ENCODE peak calls at places on chromosomes 12 and 14, in eight cellular contexts. Z, R, I, T, Y, F, P and E are unnamed samples.
A peak's percentile ranks its signal among the peaks of the same experiment; 100 is the strongest.

GRCh38 chr14:66603945-66604344 is 96.0 kb downstream of the GPHN start:
- DNase-seq in Z (no peak), P (no peak), I (no peak), F (no peak), Y (no peak), T (no peak), R (no peak), E (no peak)

GRCh38 chr12:88753074-88753473 is 172.8 kb upstream of the KITLG start:
- DNase-seq in R (no peak), Z (no peak), Y (no peak), P (no peak), I (no peak), F (peak; percentile 44), T (no peak), E (no peak)

GRCh38 chr14:58151701-58152568 is at the start of gene ARMH4:
- DNase-seq in F (peak; percentile 82), T (peak; percentile 91), P (peak; percentile 77), I (peak; percentile 63), Y (peak; percentile 44), Z (peak; percentile 33), R (peak; percentile 11), E (peak; percentile 88)

GRCh38 chr14:91190853-91191252 is 53.7 kb downstream of the GPR68 start:
- DNase-seq in I (no peak), R (no peak), P (no peak), T (no peak), F (no peak), Y (no peak), Z (no peak), E (peak; percentile 61)

GRCh38 chr12:30603129-30603528 is 92.5 kb downstream of the IPO8 start:
- DNase-seq in R (no peak), Y (no peak), Z (no peak), T (no peak), I (no peak), P (no peak), F (no peak), E (no peak)

GRCh38 chr12:104358353-104359003 is 54.9 kb downstream of the EID3 start:
- DNase-seq in T (no peak), F (peak; percentile 63), P (peak; percentile 75), Y (no peak), Z (peak; percentile 38), I (peak; percentile 58), R (peak; percentile 43), E (no peak)

GRCh38 chr14:63045612-63046320 is 508 bp upstream of the KCNH5 start:
- DNase-seq in R (no peak), P (peak; percentile 63), I (peak; percentile 17), F (peak; percentile 45), Z (no peak), Y (peak; percentile 35), T (peak; percentile 81), E (peak; percentile 75)

GRCh38 chr14:53890611-53891091 is 66.0 kb downstream of the BMP4 start:
- DNase-seq in P (no peak), F (peak; percentile 51), Z (no peak), T (no peak), R (no peak), I (no peak), Y (no peak), E (no peak)

GRCh38 chr12:27434673-27435565 is 11.6 kb upstream of the SMCO2 start:
- DNase-seq in T (no peak), R (no peak), Y (no peak), P (no peak), Z (no peak), I (no peak), F (peak; percentile 17), E (no peak)

GRCh38 chr14:78232666-78233065 is 62.5 kb downstream of the NRXN3 start:
- DNase-seq in Y (no peak), P (no peak), F (no peak), T (no peak), R (no peak), I (no peak), Z (no peak), E (no peak)

GRCh38 chr12:75812341-75813018 is 219.1 kb downstream of the PHLDA1 start:
- DNase-seq in Z (no peak), R (no peak), Y (peak; percentile 9), T (peak; percentile 40), I (no peak), P (no peak), F (peak; percentile 54), E (no peak)

GRCh38 chr14:103854822-103855733 is 7.7 kb upstream of the PPP1R13B start:
- DNase-seq in F (no peak), R (no peak), Y (peak; percentile 39), P (no peak), Z (no peak), I (no peak), T (peak; percentile 89), E (peak; percentile 65)

GRCh38 chr14:88515499-88516221 is 39.1 kb downstream of the PTPN21 start:
- DNase-seq in Y (no peak), T (no peak), I (no peak), P (no peak), Z (no peak), R (no peak), F (no peak), E (no peak)

GRCh38 chr12:52202361-52203078 is 10.7 kb upstream of the KRT80 start:
- DNase-seq in Z (no peak), I (no peak), P (no peak), F (no peak), R (no peak), T (no peak), Y (no peak), E (peak; percentile 32)

GRCh38 chr14:51716610-51717009 is 64.9 kb downstream of the FRMD6 start:
- DNase-seq in I (no peak), R (no peak), Z (no peak), F (peak; percentile 41), Y (no peak), P (no peak), T (no peak), E (no peak)

GRCh38 chr12:55973598-55974307 is at the start of gene RAB5B:
- DNase-seq in Z (peak; percentile 99), Y (peak; percentile 100), P (peak; percentile 99), T (peak; percentile 99), R (peak; percentile 96), F (peak; percentile 100), I (peak; percentile 100), E (peak; percentile 98)

GRCh38 chr12:52582489-52582888 is 8.8 kb upstream of the KRT74 start:
- DNase-seq in R (no peak), P (no peak), Y (no peak), Z (no peak), T (no peak), F (no peak), I (no peak), E (no peak)

GRCh38 chr12:80118565-80119337 is 19.4 kb downstream of the OTOGL start:
- DNase-seq in P (no peak), F (no peak), T (no peak), R (no peak), I (no peak), Y (no peak), Z (no peak), E (no peak)

GRCh38 chr12:34299802-34300193 is 277.5 kb downstream of the ALG10 start:
- DNase-seq in F (no peak), P (no peak), T (no peak), R (no peak), Y (no peak), I (no peak), Z (no peak), E (peak; percentile 43)